ENCODE peak calls at places on chromosome 5, in five cellular contexts. One of them, this sample, is unnamed.

GRCh38 chr5:141814064-141814982 is 63.9 kb downstream of the PCDH1 start:
- DNase-seq in GM23338: peak; percentile 85
- DNase-seq in CD4-positive, alpha-beta T cell: no peak
- DNase-seq in cardiac muscle cell: peak; percentile 49
- DNase-seq in fibroblast of mammary gland: peak; percentile 32
- DNase-seq in this sample: no peak

GRCh38 chr5:100026601-100027000 is 508.6 kb upstream of the FAM174A start:
- DNase-seq in cardiac muscle cell: no peak
- DNase-seq in CD4-positive, alpha-beta T cell: no peak
- DNase-seq in fibroblast of mammary gland: no peak
- DNase-seq in GM23338: no peak
- DNase-seq in this sample: no peak

GRCh38 chr5:177131019-177131320 is 2.6 kb upstream of the NSD1 start:
- DNase-seq in fibroblast of mammary gland: no peak
- DNase-seq in CD4-positive, alpha-beta T cell: no peak
- DNase-seq in cardiac muscle cell: no peak
- DNase-seq in GM23338: no peak
- DNase-seq in this sample: no peak

GRCh38 chr5:96781734-96782064 is 26.0 kb downstream of the ERAP1 start:
- DNase-seq in GM23338: no peak
- DNase-seq in CD4-positive, alpha-beta T cell: no peak
- DNase-seq in cardiac muscle cell: peak; percentile 43
- DNase-seq in fibroblast of mammary gland: no peak
- DNase-seq in this sample: no peak

GRCh38 chr5:169013208-169013728 is 287.7 kb downstream of the SLIT3 start:
- DNase-seq in cardiac muscle cell: no peak
- DNase-seq in fibroblast of mammary gland: no peak
- DNase-seq in GM23338: peak; percentile 41
- DNase-seq in CD4-positive, alpha-beta T cell: no peak
- DNase-seq in this sample: no peak

GRCh38 chr5:76716456-76717157 is 681 bp downstream of the F2R start:
- DNase-seq in CD4-positive, alpha-beta T cell: no peak
- DNase-seq in cardiac muscle cell: peak; percentile 44
- DNase-seq in fibroblast of mammary gland: no peak
- DNase-seq in GM23338: peak; percentile 64
- DNase-seq in this sample: peak; percentile 41

GRCh38 chr5:119343766-119344165 is 12.1 kb upstream of the TNFAIP8 start:
- DNase-seq in CD4-positive, alpha-beta T cell: no peak
- DNase-seq in cardiac muscle cell: peak; percentile 23
- DNase-seq in GM23338: no peak
- DNase-seq in fibroblast of mammary gland: peak; percentile 49
- DNase-seq in this sample: no peak

GRCh38 chr5:169988947-169989346 is 8.7 kb upstream of the INSYN2B start:
- DNase-seq in CD4-positive, alpha-beta T cell: no peak
- DNase-seq in fibroblast of mammary gland: no peak
- DNase-seq in GM23338: no peak
- DNase-seq in cardiac muscle cell: no peak
- DNase-seq in this sample: no peak

GRCh38 chr5:11719888-11720481 is 184.3 kb downstream of the CTNND2 start:
- DNase-seq in GM23338: peak; percentile 89
- DNase-seq in CD4-positive, alpha-beta T cell: no peak
- DNase-seq in cardiac muscle cell: no peak
- DNase-seq in fibroblast of mammary gland: peak; percentile 34
- DNase-seq in this sample: no peak

GRCh38 chr5:92378961-92379611 is 996.0 kb upstream of the ARRDC3 start:
- DNase-seq in GM23338: peak; percentile 27
- DNase-seq in cardiac muscle cell: peak; percentile 13
- DNase-seq in CD4-positive, alpha-beta T cell: no peak
- DNase-seq in fibroblast of mammary gland: peak; percentile 66
- DNase-seq in this sample: no peak

GRCh38 chr5:159156426-159156835 is 52.9 kb downstream of the RNF145 start:
- DNase-seq in CD4-positive, alpha-beta T cell: no peak
- DNase-seq in GM23338: no peak
- DNase-seq in fibroblast of mammary gland: no peak
- DNase-seq in cardiac muscle cell: no peak
- DNase-seq in this sample: no peak

GRCh38 chr5:171897231-171897630 is 109.2 kb downstream of the FBXW11 start:
- DNase-seq in CD4-positive, alpha-beta T cell: no peak
- DNase-seq in fibroblast of mammary gland: no peak
- DNase-seq in GM23338: no peak
- DNase-seq in cardiac muscle cell: no peak
- DNase-seq in this sample: no peak

GRCh38 chr5:33439905-33440481 is 772 bp upstream of the TARS1 start:
- DNase-seq in fibroblast of mammary gland: peak; percentile 37
- DNase-seq in GM23338: no peak
- DNase-seq in cardiac muscle cell: no peak
- DNase-seq in CD4-positive, alpha-beta T cell: no peak
- DNase-seq in this sample: no peak

GRCh38 chr5:172133359-172134029 is 54.5 kb downstream of the STK10 start:
- DNase-seq in CD4-positive, alpha-beta T cell: no peak
- DNase-seq in cardiac muscle cell: peak; percentile 93
- DNase-seq in GM23338: no peak
- DNase-seq in fibroblast of mammary gland: peak; percentile 98
- DNase-seq in this sample: no peak

GRCh38 chr5:9354336-9355081 is 191.4 kb downstream of the SEMA5A start:
- DNase-seq in GM23338: no peak
- DNase-seq in CD4-positive, alpha-beta T cell: no peak
- DNase-seq in cardiac muscle cell: no peak
- DNase-seq in fibroblast of mammary gland: no peak
- DNase-seq in this sample: no peak

GRCh38 chr5:79846198-79846521 is 144.9 kb downstream of the MTX3 start:
- DNase-seq in GM23338: no peak
- DNase-seq in cardiac muscle cell: no peak
- DNase-seq in CD4-positive, alpha-beta T cell: no peak
- DNase-seq in fibroblast of mammary gland: no peak
- DNase-seq in this sample: no peak

GRCh38 chr5:4758550-4758949 is 381.6 kb upstream of the ADAMTS16 start:
- DNase-seq in fibroblast of mammary gland: no peak
- DNase-seq in CD4-positive, alpha-beta T cell: no peak
- DNase-seq in GM23338: no peak
- DNase-seq in cardiac muscle cell: no peak
- DNase-seq in this sample: no peak

GRCh38 chr5:93017854-93018253 is 563.2 kb downstream of the NR2F1-AS1 start:
- DNase-seq in cardiac muscle cell: peak; percentile 35
- DNase-seq in CD4-positive, alpha-beta T cell: no peak
- DNase-seq in fibroblast of mammary gland: peak; percentile 89
- DNase-seq in GM23338: no peak
- DNase-seq in this sample: no peak

GRCh38 chr5:115194671-115195070 is 25.0 kb upstream of the TRIM36 start:
- DNase-seq in CD4-positive, alpha-beta T cell: no peak
- DNase-seq in cardiac muscle cell: peak; percentile 8
- DNase-seq in GM23338: no peak
- DNase-seq in fibroblast of mammary gland: peak; percentile 25
- DNase-seq in this sample: no peak

GRCh38 chr5:73759771-73760170 is 133.8 kb downstream of the ARHGEF28 start:
- DNase-seq in cardiac muscle cell: no peak
- DNase-seq in fibroblast of mammary gland: no peak
- DNase-seq in GM23338: no peak
- DNase-seq in CD4-positive, alpha-beta T cell: no peak
- DNase-seq in this sample: no peak

GRCh38 chr5:62692946-62693713 is 114.5 kb downstream of the LRRC70 start:
- DNase-seq in fibroblast of mammary gland: no peak
- DNase-seq in CD4-positive, alpha-beta T cell: no peak
- DNase-seq in GM23338: no peak
- DNase-seq in cardiac muscle cell: no peak
- DNase-seq in this sample: no peak

GRCh38 chr5:54254482-54255198 is 55.7 kb downstream of the ARL15 start:
- DNase-seq in CD4-positive, alpha-beta T cell: no peak
- DNase-seq in fibroblast of mammary gland: peak; percentile 43
- DNase-seq in GM23338: peak; percentile 37
- DNase-seq in cardiac muscle cell: peak; percentile 32
- DNase-seq in this sample: no peak

GRCh38 chr5:124923131-124923530 is 176.7 kb upstream of the ZNF608 start:
- DNase-seq in fibroblast of mammary gland: peak; percentile 12
- DNase-seq in GM23338: no peak
- DNase-seq in cardiac muscle cell: peak; percentile 50
- DNase-seq in CD4-positive, alpha-beta T cell: no peak
- DNase-seq in this sample: no peak

GRCh38 chr5:52881468-52881867 is 93.8 kb downstream of the ITGA1 start:
- DNase-seq in CD4-positive, alpha-beta T cell: no peak
- DNase-seq in fibroblast of mammary gland: no peak
- DNase-seq in GM23338: no peak
- DNase-seq in cardiac muscle cell: no peak
- DNase-seq in this sample: no peak

GRCh38 chr5:52888363-52888762 is 100.6 kb downstream of the ITGA1 start:
- DNase-seq in cardiac muscle cell: no peak
- DNase-seq in GM23338: no peak
- DNase-seq in fibroblast of mammary gland: no peak
- DNase-seq in CD4-positive, alpha-beta T cell: no peak
- DNase-seq in this sample: no peak

GRCh38 chr5:52885614-52886013 is 97.9 kb downstream of the ITGA1 start:
- DNase-seq in CD4-positive, alpha-beta T cell: no peak
- DNase-seq in GM23338: no peak
- DNase-seq in cardiac muscle cell: no peak
- DNase-seq in fibroblast of mammary gland: no peak
- DNase-seq in this sample: no peak

GRCh38 chr5:52884453-52884852 is 96.7 kb downstream of the ITGA1 start:
- DNase-seq in CD4-positive, alpha-beta T cell: no peak
- DNase-seq in fibroblast of mammary gland: no peak
- DNase-seq in cardiac muscle cell: no peak
- DNase-seq in GM23338: no peak
- DNase-seq in this sample: no peak

GRCh38 chr5:52886206-52886605 is 98.5 kb downstream of the ITGA1 start:
- DNase-seq in fibroblast of mammary gland: no peak
- DNase-seq in CD4-positive, alpha-beta T cell: no peak
- DNase-seq in cardiac muscle cell: no peak
- DNase-seq in GM23338: no peak
- DNase-seq in this sample: no peak
- TF ChIP-seq CTCF in fibroblast of mammary gland: no peak
- TF ChIP-seq CTCF in CD4-positive, alpha-beta T cell: no peak
- TF ChIP-seq CTCF in cardiac muscle cell: no peak
- TF ChIP-seq CTCF in GM23338: no peak
- TF ChIP-seq CTCF in this sample: no peak

GRCh38 chr5:103041071-103041676 is 78.8 kb downstream of the GIN1 start:
- DNase-seq in cardiac muscle cell: peak; percentile 74
- DNase-seq in GM23338: peak; percentile 14
- DNase-seq in CD4-positive, alpha-beta T cell: no peak
- DNase-seq in fibroblast of mammary gland: peak; percentile 72
- DNase-seq in this sample: no peak
- TF ChIP-seq CTCF in cardiac muscle cell: peak; percentile 38
- TF ChIP-seq CTCF in GM23338: peak; percentile 43
- TF ChIP-seq CTCF in CD4-positive, alpha-beta T cell: peak; percentile 44
- TF ChIP-seq CTCF in fibroblast of mammary gland: peak; percentile 56
- TF ChIP-seq CTCF in this sample: no peak

DNA sequence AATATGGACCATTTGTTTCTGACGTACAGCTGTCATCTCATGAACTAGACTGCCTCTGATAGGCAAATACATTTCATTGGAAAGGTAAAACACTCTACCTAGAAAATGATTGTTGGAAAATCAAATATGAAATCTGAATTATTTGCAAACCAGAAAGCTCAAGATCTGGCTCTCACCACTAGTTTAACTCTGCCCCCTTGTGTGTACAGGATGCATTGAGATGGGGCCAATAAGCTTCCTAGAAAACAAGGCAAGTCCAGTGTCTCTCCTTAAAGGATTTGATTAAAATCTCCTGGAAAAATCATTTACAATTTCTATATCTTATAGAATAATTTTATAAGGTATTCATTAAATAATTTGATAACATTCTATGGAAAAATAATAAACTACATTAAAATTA is 311.9 kb upstream of the ANKH start:
- DNase-seq in CD4-positive, alpha-beta T cell: no peak
- DNase-seq in cardiac muscle cell: peak; percentile 39
- DNase-seq in GM23338: peak; percentile 46
- DNase-seq in fibroblast of mammary gland: peak; percentile 5
- DNase-seq in this sample: no peak
- TF ChIP-seq CTCF in CD4-positive, alpha-beta T cell: no peak
- TF ChIP-seq CTCF in cardiac muscle cell: peak; percentile 49
- TF ChIP-seq CTCF in GM23338: peak; percentile 73
- TF ChIP-seq CTCF in fibroblast of mammary gland: peak; percentile 28
- TF ChIP-seq CTCF in this sample: no peak

GRCh38 chr5:179820483-179821297 is at the start of gene SQSTM1:
- DNase-seq in cardiac muscle cell: peak; percentile 87
- DNase-seq in GM23338: peak; percentile 80
- DNase-seq in CD4-positive, alpha-beta T cell: peak; percentile 82
- DNase-seq in fibroblast of mammary gland: peak; percentile 70
- DNase-seq in this sample: peak; percentile 89
- TF ChIP-seq CTCF in cardiac muscle cell: no peak
- TF ChIP-seq CTCF in GM23338: no peak
- TF ChIP-seq CTCF in CD4-positive, alpha-beta T cell: no peak
- TF ChIP-seq CTCF in fibroblast of mammary gland: no peak
- TF ChIP-seq CTCF in this sample: peak; percentile 12